ENCODE peak calls at places on chromosome 6, in seven cellular contexts. V is NCI-H1105 treated with DMSO at 0.1 percent for 48 hours; E is esophagus squamous epithelium; M is Right ventricle myocardium inferior; T is GM23248; Y is CD4-positive, CD25-positive, alpha-beta regulatory T cell; L is pancreas. H is an unnamed sample.

GRCh38 chr6:155174576-155175174 is 89.1 kb upstream of the CLDN20 start:
- DNase-seq in V (peak), E (no peak), M (no peak), T (peak), Y (peak), L (peak), H (peak)

GRCh38 chr6:155247618-155248017 is 16.2 kb upstream of the CLDN20 start:
- DNase-seq in V (no peak), E (no peak), M (no peak), T (peak), Y (no peak), L (no peak), H (no peak)

GRCh38 chr6:147538821-147539220 is 30.3 kb downstream of the SAMD5 start:
- DNase-seq in V (no peak), E (no peak), M (no peak), T (no peak), Y (no peak), L (no peak), H (no peak)

GRCh38 chr6:149043476-149044130 is 273.9 kb upstream of the TAB2 start:
- DNase-seq in V (no peak), E (no peak), M (no peak), T (peak), Y (no peak), L (no peak), H (no peak)

GRCh38 chr6:27757307-27757706 is 154.9 kb downstream of the OR2B2 start:
- DNase-seq in V (no peak), E (no peak), M (no peak), T (peak), Y (peak), L (no peak), H (peak)

GRCh38 chr6:50239853-50240252 is 190.1 kb upstream of the DEFB112 start:
- DNase-seq in V (no peak), E (no peak), M (no peak), T (no peak), Y (no peak), L (no peak), H (no peak)

GRCh38 chr6:126633362-126633761 is 293.4 kb downstream of the CENPW start:
- DNase-seq in V (no peak), E (no peak), M (no peak), T (no peak), Y (no peak), L (no peak), H (no peak)

GRCh38 chr6:104306206-104306605 is 553.5 kb downstream of the HACE1 start:
- DNase-seq in V (no peak), E (no peak), M (no peak), T (no peak), Y (no peak), L (no peak), H (no peak)

GRCh38 chr6:91539451-91539850 is 952.6 kb upstream of the MAP3K7 start:
- DNase-seq in V (peak), E (no peak), M (no peak), T (no peak), Y (no peak), L (no peak), H (no peak)

GRCh38 chr6:29926795-29927427 is 15.4 kb upstream of the HLA-A start:
- DNase-seq in V (no peak), E (peak), M (peak), T (peak), Y (peak), L (peak), H (peak)

GRCh38 chr6:44262467-44263356 is 2.6 kb downstream of the NFKBIE start:
- DNase-seq in V (no peak), E (no peak), M (no peak), T (no peak), Y (no peak), L (no peak), H (no peak)

GRCh38 chr6:96089173-96089572 is 73.4 kb downstream of the FUT9 start:
- DNase-seq in V (no peak), E (no peak), M (no peak), T (no peak), Y (no peak), L (peak), H (no peak)

GRCh38 chr6:40347571-40348011 is 239.6 kb downstream of the LRFN2 start:
- DNase-seq in V (no peak), E (no peak), M (no peak), T (no peak), Y (no peak), L (no peak), H (no peak)

GRCh38 chr6:151044465-151045441 is 179.3 kb downstream of the MTHFD1L start:
- DNase-seq in V (no peak), E (no peak), M (no peak), T (no peak), Y (no peak), L (peak), H (peak)

GRCh38 chr6:44266347-44266746 is 996 bp upstream of the NFKBIE start:
- DNase-seq in V (no peak), E (no peak), M (no peak), T (no peak), Y (no peak), L (no peak), H (no peak)

GRCh38 chr6:154229796-154230195 is 126.8 kb downstream of the IPCEF1 start:
- DNase-seq in V (no peak), E (no peak), M (no peak), T (no peak), Y (no peak), L (no peak), H (no peak)

GRCh38 chr6:79421707-79422484 is 115.3 kb downstream of the LCA5 start:
- DNase-seq in V (peak), E (no peak), M (no peak), T (peak), Y (no peak), L (peak), H (no peak)

H was measured in right cardiac atrium.